ENCODE peak calls at places on chromosomes 6 and 20, in nine cellular contexts. One of them, this sample, is unnamed.

GRCh38 chr20:24746351-24746685 is 202.8 kb upstream of the CST7 start:
- DNase-seq in sigmoid colon: no peak
- DNase-seq in transverse colon: peak; percentile 85
- DNase-seq in upper lobe of left lung: peak; percentile 56
- DNase-seq in ovary: no peak
- DNase-seq in GM12878: no peak
- DNase-seq in K562: no peak
- DNase-seq in SK-N-SH: no peak
- DNase-seq in stomach: peak; percentile 75
- DNase-seq in this sample: no peak

GRCh38 chr20:62217913-62218773 is 1.9 kb downstream of the HRH3 start:
- DNase-seq in sigmoid colon: no peak
- DNase-seq in transverse colon: no peak
- DNase-seq in upper lobe of left lung: no peak
- DNase-seq in ovary: no peak
- DNase-seq in GM12878: no peak
- DNase-seq in K562: no peak
- DNase-seq in SK-N-SH: no peak
- DNase-seq in stomach: no peak
- DNase-seq in this sample: no peak

GRCh38 chr6:105431226-105431625 is 28.3 kb upstream of the PREP start:
- DNase-seq in sigmoid colon: no peak
- DNase-seq in transverse colon: no peak
- DNase-seq in upper lobe of left lung: no peak
- DNase-seq in ovary: no peak
- DNase-seq in GM12878: no peak
- DNase-seq in K562: peak; percentile 22
- DNase-seq in SK-N-SH: peak; percentile 19
- DNase-seq in stomach: no peak
- DNase-seq in this sample: no peak

GRCh38 chr6:89895273-89895874 is 1.1 kb downstream of the GJA10 start:
- DNase-seq in sigmoid colon: no peak
- DNase-seq in transverse colon: no peak
- DNase-seq in upper lobe of left lung: no peak
- DNase-seq in ovary: no peak
- DNase-seq in GM12878: no peak
- DNase-seq in K562: peak; percentile 37
- DNase-seq in SK-N-SH: peak; percentile 31
- DNase-seq in stomach: no peak
- DNase-seq in this sample: no peak

GRCh38 chr6:157468054-157468453 is 87.1 kb downstream of the ZDHHC14 start:
- DNase-seq in sigmoid colon: no peak
- DNase-seq in transverse colon: no peak
- DNase-seq in upper lobe of left lung: no peak
- DNase-seq in ovary: no peak
- DNase-seq in GM12878: no peak
- DNase-seq in K562: no peak
- DNase-seq in SK-N-SH: no peak
- DNase-seq in stomach: no peak
- DNase-seq in this sample: no peak

GRCh38 chr6:41271901-41272395 is 14.5 kb downstream of the TREM1 start:
- DNase-seq in sigmoid colon: peak; percentile 72
- DNase-seq in transverse colon: peak; percentile 13
- DNase-seq in upper lobe of left lung: peak; percentile 87
- DNase-seq in ovary: no peak
- DNase-seq in GM12878: no peak
- DNase-seq in K562: no peak
- DNase-seq in SK-N-SH: no peak
- DNase-seq in stomach: peak; percentile 27
- DNase-seq in this sample: no peak

GRCh38 chr6:118787746-118788419 is 106.1 kb upstream of the ASF1A start:
- DNase-seq in sigmoid colon: no peak
- DNase-seq in transverse colon: no peak
- DNase-seq in upper lobe of left lung: peak; percentile 50
- DNase-seq in ovary: no peak
- DNase-seq in GM12878: no peak
- DNase-seq in K562: no peak
- DNase-seq in SK-N-SH: no peak
- DNase-seq in stomach: no peak
- DNase-seq in this sample: peak; percentile 36

GRCh38 chr6:35084041-35084491 is 57.1 kb downstream of the TCP11 start:
- DNase-seq in sigmoid colon: peak; percentile 83
- DNase-seq in transverse colon: peak; percentile 21
- DNase-seq in upper lobe of left lung: no peak
- DNase-seq in ovary: no peak
- DNase-seq in GM12878: no peak
- DNase-seq in K562: no peak
- DNase-seq in SK-N-SH: peak; percentile 41
- DNase-seq in stomach: no peak
- DNase-seq in this sample: no peak

GRCh38 chr20:13953227-13953626 is 37.2 kb downstream of the SEL1L2 start:
- DNase-seq in sigmoid colon: no peak
- DNase-seq in transverse colon: no peak
- DNase-seq in upper lobe of left lung: no peak
- DNase-seq in ovary: no peak
- DNase-seq in GM12878: no peak
- DNase-seq in K562: no peak
- DNase-seq in SK-N-SH: no peak
- DNase-seq in stomach: no peak
- DNase-seq in this sample: no peak

GRCh38 chr6:43833223-43833995 is 63.4 kb downstream of the VEGFA start:
- DNase-seq in sigmoid colon: no peak
- DNase-seq in transverse colon: no peak
- DNase-seq in upper lobe of left lung: no peak
- DNase-seq in ovary: no peak
- DNase-seq in GM12878: no peak
- DNase-seq in K562: no peak
- DNase-seq in SK-N-SH: peak; percentile 61
- DNase-seq in stomach: peak; percentile 64
- DNase-seq in this sample: no peak

GRCh38 chr6:2396856-2397640 is 151.6 kb upstream of the GMDS start:
- DNase-seq in sigmoid colon: no peak
- DNase-seq in transverse colon: no peak
- DNase-seq in upper lobe of left lung: no peak
- DNase-seq in ovary: no peak
- DNase-seq in GM12878: no peak
- DNase-seq in K562: no peak
- DNase-seq in SK-N-SH: no peak
- DNase-seq in stomach: no peak
- DNase-seq in this sample: peak; percentile 17

GRCh38 chr20:50848341-50848808 is 53.5 kb downstream of the BCAS4 start:
- DNase-seq in sigmoid colon: peak; percentile 80
- DNase-seq in transverse colon: peak; percentile 19
- DNase-seq in upper lobe of left lung: no peak
- DNase-seq in ovary: peak; percentile 59
- DNase-seq in GM12878: no peak
- DNase-seq in K562: no peak
- DNase-seq in SK-N-SH: no peak
- DNase-seq in stomach: peak; percentile 52
- DNase-seq in this sample: no peak

GRCh38 chr6:68468244-68468884 is 166.7 kb upstream of the ADGRB3 start:
- DNase-seq in sigmoid colon: no peak
- DNase-seq in transverse colon: no peak
- DNase-seq in upper lobe of left lung: no peak
- DNase-seq in ovary: no peak
- DNase-seq in GM12878: no peak
- DNase-seq in K562: peak; percentile 13
- DNase-seq in SK-N-SH: no peak
- DNase-seq in stomach: no peak
- DNase-seq in this sample: no peak

GRCh38 chr20:62409935-62410741 is 3.1 kb upstream of the CABLES2 start:
- DNase-seq in sigmoid colon: peak; percentile 87
- DNase-seq in transverse colon: peak; percentile 73
- DNase-seq in upper lobe of left lung: peak; percentile 67
- DNase-seq in ovary: peak; percentile 75
- DNase-seq in GM12878: no peak
- DNase-seq in K562: peak; percentile 73
- DNase-seq in SK-N-SH: peak; percentile 92
- DNase-seq in stomach: peak; percentile 83
- DNase-seq in this sample: no peak

GRCh38 chr6:123323419-123324329 is 313.1 kb downstream of the TRDN start:
- DNase-seq in sigmoid colon: no peak
- DNase-seq in transverse colon: no peak
- DNase-seq in upper lobe of left lung: no peak
- DNase-seq in ovary: no peak
- DNase-seq in GM12878: no peak
- DNase-seq in K562: no peak
- DNase-seq in SK-N-SH: no peak
- DNase-seq in stomach: no peak
- DNase-seq in this sample: no peak

GRCh38 chr6:150439373-150439772 is 70.6 kb downstream of the IYD start:
- DNase-seq in sigmoid colon: no peak
- DNase-seq in transverse colon: no peak
- DNase-seq in upper lobe of left lung: no peak
- DNase-seq in ovary: no peak
- DNase-seq in GM12878: no peak
- DNase-seq in K562: no peak
- DNase-seq in SK-N-SH: no peak
- DNase-seq in stomach: no peak
- DNase-seq in this sample: no peak

DNA sequence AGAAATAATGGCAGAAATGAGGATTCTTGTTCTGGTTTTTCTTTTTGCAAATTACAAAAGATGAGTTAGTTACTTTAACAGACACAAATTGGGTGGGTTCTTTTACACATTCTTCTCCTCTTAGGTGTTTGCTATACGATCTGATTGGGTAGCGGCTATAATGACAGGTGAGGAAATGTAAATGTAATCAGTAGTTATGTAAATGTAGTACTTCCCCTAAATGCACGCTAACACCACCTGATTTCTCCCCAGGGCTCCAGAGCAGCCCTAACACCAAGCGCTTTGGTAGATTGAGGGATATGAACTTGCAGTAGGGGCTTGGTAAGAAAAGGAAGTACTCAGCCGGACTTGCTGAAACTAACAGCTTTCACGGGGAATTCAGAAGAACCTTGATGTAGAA is 499.4 kb upstream of the NOX3 start:
- DNase-seq in sigmoid colon: no peak
- DNase-seq in transverse colon: no peak
- DNase-seq in upper lobe of left lung: no peak
- DNase-seq in ovary: no peak
- DNase-seq in GM12878: no peak
- DNase-seq in K562: no peak
- DNase-seq in SK-N-SH: no peak
- DNase-seq in stomach: no peak
- DNase-seq in this sample: no peak
- TF ChIP-seq EP300 in sigmoid colon: no peak
- TF ChIP-seq EP300 in transverse colon: no peak
- TF ChIP-seq EP300 in upper lobe of left lung: no peak
- TF ChIP-seq EP300 in ovary: no peak
- TF ChIP-seq EP300 in GM12878: no peak
- TF ChIP-seq EP300 in K562: no peak
- TF ChIP-seq EP300 in SK-N-SH: no peak
- TF ChIP-seq EP300 in stomach: no peak
- TF ChIP-seq EP300 in this sample: no peak

DNA sequence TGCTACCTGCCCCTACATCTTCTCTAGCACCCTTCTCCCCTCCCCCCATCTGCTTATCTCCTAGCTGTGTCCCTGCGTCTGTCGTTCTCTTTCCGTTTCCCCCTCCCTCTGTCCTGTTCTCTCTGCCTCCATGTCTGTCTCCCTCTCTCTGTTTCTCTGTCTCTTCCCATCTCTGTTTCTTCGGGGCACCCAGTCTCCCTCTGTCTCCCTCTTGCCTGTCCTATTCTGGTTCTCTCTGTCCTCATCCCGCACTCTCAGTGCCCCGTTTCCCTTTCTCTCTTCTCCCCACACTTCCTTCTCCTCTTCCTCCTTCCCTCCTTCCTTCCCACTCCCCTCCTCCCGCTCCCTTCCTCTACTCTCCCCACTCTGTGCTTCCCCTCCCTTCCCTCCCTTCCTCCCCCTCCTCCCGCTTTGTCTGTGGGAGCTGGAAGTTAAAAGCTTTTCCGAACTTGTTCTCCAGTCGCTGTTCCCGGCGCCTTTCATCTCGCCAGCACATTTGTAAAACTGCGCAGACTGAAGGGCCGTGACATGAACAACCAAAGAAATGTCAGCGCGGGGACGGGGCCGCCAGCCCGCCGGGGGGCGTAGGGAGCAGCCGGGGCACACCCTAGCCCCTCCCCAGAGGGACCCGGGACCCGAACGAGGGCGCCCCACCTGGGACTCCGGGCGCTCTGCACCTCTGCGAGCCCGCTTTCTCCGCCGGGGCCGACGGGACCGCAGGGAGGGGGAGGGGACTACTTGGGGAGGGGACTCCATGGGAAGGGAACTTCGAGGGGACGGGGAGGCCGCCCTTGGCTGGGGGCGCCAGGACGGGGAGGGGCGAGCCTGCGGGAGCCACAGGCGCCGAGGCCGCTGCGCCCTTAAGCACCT is 4.0 kb upstream of the CDH22 start:
- DNase-seq in sigmoid colon: no peak
- DNase-seq in transverse colon: no peak
- DNase-seq in upper lobe of left lung: no peak
- DNase-seq in ovary: no peak
- DNase-seq in GM12878: no peak
- DNase-seq in K562: peak; percentile 74
- DNase-seq in SK-N-SH: peak; percentile 87
- DNase-seq in stomach: peak; percentile 50
- DNase-seq in this sample: no peak
- H3K27me3 ChIP-seq in sigmoid colon: peaks cover 100% of the 10 kb centered on the region
- H3K27me3 ChIP-seq in transverse colon: peaks cover 100% of the 10 kb centered on the region
- H3K27me3 ChIP-seq in upper lobe of left lung: peaks cover 54% of the 10 kb centered on the region
- H3K27me3 ChIP-seq in ovary: no peaks in the 10 kb centered on the region
- H3K27me3 ChIP-seq in GM12878: peaks cover 22% of the 10 kb centered on the region
- H3K27me3 ChIP-seq in K562: peaks cover 31% of the 10 kb centered on the region
- H3K27me3 ChIP-seq in SK-N-SH: peaks cover 72% of the 10 kb centered on the region
- H3K27me3 ChIP-seq in stomach: peaks cover 89% of the 10 kb centered on the region
- H3K27me3 ChIP-seq in this sample: peaks cover 94% of the 10 kb centered on the region

GRCh38 chr20:4625687-4626086 is 96.0 kb upstream of the PRND start:
- DNase-seq in sigmoid colon: no peak
- DNase-seq in transverse colon: no peak
- DNase-seq in upper lobe of left lung: no peak
- DNase-seq in ovary: no peak
- DNase-seq in GM12878: no peak
- DNase-seq in K562: no peak
- DNase-seq in SK-N-SH: no peak
- DNase-seq in stomach: no peak
- DNase-seq in this sample: no peak
- TF ChIP-seq EP300 in sigmoid colon: no peak
- TF ChIP-seq EP300 in transverse colon: no peak
- TF ChIP-seq EP300 in upper lobe of left lung: no peak
- TF ChIP-seq EP300 in ovary: no peak
- TF ChIP-seq EP300 in GM12878: no peak
- TF ChIP-seq EP300 in K562: no peak
- TF ChIP-seq EP300 in SK-N-SH: no peak
- TF ChIP-seq EP300 in stomach: no peak
- TF ChIP-seq EP300 in this sample: no peak

DNA sequence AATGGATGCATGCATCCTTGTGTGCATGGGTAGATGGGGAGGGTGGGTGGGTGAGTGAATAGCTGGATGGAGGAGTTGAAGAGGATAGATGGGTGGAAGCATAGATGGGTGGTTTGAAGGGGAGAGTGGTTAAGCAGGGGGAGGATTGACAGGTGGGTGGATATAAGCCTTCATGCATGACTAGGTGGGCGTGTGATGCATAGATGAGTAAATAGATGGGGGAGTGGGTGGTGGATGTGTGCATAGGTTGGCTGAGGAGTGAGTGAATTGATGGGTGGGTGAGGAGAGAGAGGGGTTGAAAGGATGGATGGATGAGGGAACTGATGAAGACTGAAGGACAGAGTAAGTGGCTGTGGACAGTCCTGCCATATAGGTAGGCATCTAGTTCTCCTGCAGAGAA is 4.5 kb downstream of the COL11A2 start:
- DNase-seq in sigmoid colon: no peak
- DNase-seq in transverse colon: no peak
- DNase-seq in upper lobe of left lung: no peak
- DNase-seq in ovary: no peak
- DNase-seq in GM12878: no peak
- DNase-seq in K562: no peak
- DNase-seq in SK-N-SH: no peak
- DNase-seq in stomach: no peak
- DNase-seq in this sample: no peak
- H3K27me3 ChIP-seq in sigmoid colon: peaks cover 13% of the 10 kb centered on the region
- H3K27me3 ChIP-seq in transverse colon: peaks cover 34% of the 10 kb centered on the region
- H3K27me3 ChIP-seq in upper lobe of left lung: peaks cover 9% of the 10 kb centered on the region
- H3K27me3 ChIP-seq in ovary: no peaks in the 10 kb centered on the region
- H3K27me3 ChIP-seq in GM12878: peaks cover 2% of the 10 kb centered on the region
- H3K27me3 ChIP-seq in K562: peaks cover 27% of the 10 kb centered on the region
- H3K27me3 ChIP-seq in SK-N-SH: no peaks in the 10 kb centered on the region
- H3K27me3 ChIP-seq in stomach: peaks cover 17% of the 10 kb centered on the region
- H3K27me3 ChIP-seq in this sample: no peaks in the 10 kb centered on the region